ENCODE peak calls at places on chromosomes 2 and 18, in six cellular contexts. T, L, S, F, V and E are unnamed samples.

GRCh38 chr2:135742307-135742838 is 718 bp downstream of the UBXN4 start:
- DNase-seq in T (peak; percentile 65), L (peak; percentile 8), S (peak; percentile 68), F (no peak), V (no peak), E (peak; percentile 39)

GRCh38 chr2:226295123-226295522 is 504.5 kb downstream of the IRS1 start:
- DNase-seq in T (no peak), L (no peak), S (no peak), F (no peak), V (no peak), E (no peak)

GRCh38 chr2:105760639-105761337 is 16.1 kb downstream of the NCK2 start:
- DNase-seq in T (no peak), L (no peak), S (no peak), F (no peak), V (no peak), E (no peak)

GRCh38 chr2:60779426-60779825 is 23.4 kb downstream of the PAPOLG start:
- DNase-seq in T (no peak), L (no peak), S (no peak), F (no peak), V (no peak), E (no peak)

GRCh38 chr2:86038291-86039081 is 67.2 kb downstream of the POLR1A start:
- DNase-seq in T (no peak), L (no peak), S (no peak), F (no peak), V (no peak), E (no peak)

GRCh38 chr2:230865766-230866703 is 1.3 kb downstream of the ITM2C start:
- DNase-seq in T (no peak), L (no peak), S (no peak), F (no peak), V (peak; percentile 64), E (no peak)

GRCh38 chr2:31124904-31125303 is 13.3 kb downstream of the GALNT14 start:
- DNase-seq in T (no peak), L (no peak), S (no peak), F (no peak), V (no peak), E (no peak)

GRCh38 chr2:207312006-207312356 is 146.2 kb upstream of the KLF7 start:
- DNase-seq in T (no peak), L (no peak), S (no peak), F (no peak), V (no peak), E (no peak)

GRCh38 chr2:133382561-133382960 is 185.7 kb downstream of the NCKAP5 start:
- DNase-seq in T (no peak), L (no peak), S (no peak), F (no peak), V (no peak), E (no peak)

GRCh38 chr18:80037869-80038630 is 3.8 kb downstream of the RBFA start:
- DNase-seq in T (no peak), L (no peak), S (no peak), F (no peak), V (no peak), E (no peak)

GRCh38 chr2:7053650-7054262 is 136.5 kb downstream of the RNF144A start:
- DNase-seq in T (no peak), L (no peak), S (no peak), F (no peak), V (no peak), E (no peak)

GRCh38 chr2:8491296-8492048 is 190.4 kb upstream of the ID2 start:
- DNase-seq in T (no peak), L (no peak), S (no peak), F (no peak), V (no peak), E (no peak)

GRCh38 chr2:201118121-201118956 is 2.4 kb downstream of the CFLAR start:
- DNase-seq in T (peak; percentile 88), L (no peak), S (peak; percentile 92), F (no peak), V (peak; percentile 52), E (peak; percentile 43)
- TF ChIP-seq POLR2A in T (peak; percentile 68), L (peak; percentile 80), S (peak; percentile 69), F (peak; percentile 83), V (no peak), E (peak; percentile 89)

DNA sequence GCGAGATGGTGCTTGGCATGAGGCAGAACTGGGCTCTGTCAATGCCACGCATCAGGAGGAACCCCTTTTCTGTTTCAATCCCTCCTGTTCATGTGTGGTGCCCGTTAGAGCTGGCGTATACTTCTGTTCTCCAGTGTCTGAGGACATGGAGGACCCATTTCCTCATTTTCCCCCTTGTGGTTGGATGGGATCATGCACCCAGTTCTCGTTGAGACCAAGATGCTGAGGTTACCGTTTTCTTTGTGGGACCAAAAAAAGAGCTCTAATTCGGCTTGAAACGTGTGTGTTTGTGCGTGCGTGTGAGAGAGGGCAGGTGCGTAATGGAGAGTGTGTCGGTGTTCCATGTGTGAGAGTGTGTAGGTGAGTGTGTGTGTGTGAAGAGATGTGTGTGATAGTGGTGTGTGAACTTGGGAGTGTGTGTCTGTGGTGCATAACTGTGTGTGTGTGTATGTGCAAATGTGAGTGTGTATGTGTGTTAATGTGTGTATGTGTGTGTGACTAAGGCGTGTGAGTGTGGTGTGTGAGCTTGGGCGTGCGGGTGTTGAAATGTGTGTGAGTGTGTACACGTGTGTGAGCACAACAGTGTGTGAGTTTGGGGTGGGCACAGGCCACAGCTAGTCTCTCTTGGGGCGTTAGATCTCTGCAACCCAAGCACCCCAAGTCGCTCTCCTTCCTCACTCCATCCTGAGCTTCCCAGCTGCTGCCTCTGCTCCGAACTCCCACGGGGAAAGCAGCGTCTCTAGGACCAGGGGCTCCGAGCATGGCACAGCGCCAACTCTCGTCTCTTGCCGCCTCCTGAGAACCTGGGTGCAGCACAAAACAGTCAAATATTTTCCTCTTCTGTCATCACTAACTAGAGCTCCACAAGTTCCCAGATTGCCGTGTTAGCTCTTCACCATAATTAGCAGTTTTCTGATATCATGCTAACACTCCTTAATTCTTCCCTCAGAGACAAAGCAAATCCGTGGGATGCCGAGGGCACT is 75.8 kb downstream of the LONRF2 start:
- DNase-seq in T (peak; percentile 27), L (no peak), S (peak; percentile 48), F (no peak), V (no peak), E (no peak)
- TF ChIP-seq TAF1 in T (no peak), L (no peak), S (no peak), F (no peak), V (no peak), E (no peak)

DNA sequence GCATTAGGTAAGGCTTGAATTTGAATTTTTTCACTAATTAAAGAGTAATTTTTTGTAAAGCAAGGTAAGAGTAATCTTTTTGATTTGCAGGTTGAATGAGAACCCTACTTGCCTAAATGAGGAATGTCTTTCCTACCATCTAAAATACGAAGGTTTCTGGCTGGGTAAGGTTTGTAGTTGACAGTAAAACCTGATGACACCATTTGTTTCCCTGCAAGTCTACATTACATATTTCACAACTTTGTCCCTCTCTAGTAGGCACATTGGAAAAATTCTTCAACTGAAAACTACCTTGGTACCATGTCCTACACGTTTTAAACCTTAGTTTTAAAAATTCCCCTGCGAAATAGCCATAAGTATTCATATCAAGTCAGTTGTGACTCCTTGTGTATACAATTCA is 9.4 kb downstream of the HNRNPA3 start:
- DNase-seq in T (no peak), L (no peak), S (no peak), F (no peak), V (no peak), E (no peak)
- TF ChIP-seq POLR2A in T (no peak), L (no peak), S (no peak), F (no peak), V (peak; percentile 3), E (no peak)

DNA sequence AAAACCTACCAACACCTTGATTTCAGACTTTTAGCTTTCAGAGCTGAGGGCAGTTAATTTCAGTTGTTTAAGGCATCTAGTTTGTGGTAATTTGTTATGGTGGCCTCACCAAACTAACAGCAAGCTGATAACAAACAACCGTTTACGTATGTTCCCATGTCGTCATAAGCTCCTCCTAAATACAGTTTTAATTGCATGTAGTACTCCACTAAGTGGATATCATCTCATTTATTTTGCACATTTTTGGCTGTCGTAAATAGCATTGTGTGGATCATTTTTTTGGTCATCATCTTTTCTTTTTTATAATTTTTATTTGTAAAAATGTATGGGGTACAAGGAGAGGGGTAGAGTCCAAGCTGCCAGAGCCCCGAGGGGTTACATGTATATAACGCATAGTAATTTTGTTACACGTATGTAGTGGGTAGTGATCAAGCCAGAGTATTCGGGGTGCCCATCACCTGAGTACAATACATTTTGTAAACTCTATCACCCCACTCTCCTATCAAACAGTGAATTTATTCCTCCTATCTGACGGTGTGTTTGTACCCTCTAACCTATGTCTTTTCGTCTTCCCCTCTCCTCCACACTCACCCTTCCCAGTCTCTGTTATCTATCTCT is 89.2 kb upstream of the MYCN start:
- DNase-seq in T (no peak), L (no peak), S (no peak), F (no peak), V (no peak), E (no peak)
- TF ChIP-seq TAF1 in T (no peak), L (no peak), S (no peak), F (no peak), V (no peak), E (no peak)